ENCODE peak calls at places on chromosomes 6 and 20, in ten cellular contexts. B is activated T-cell treated with anti-CD3 and anti-CD28 coated beads for 1 hour; S is ELR; K is GM06990; V is CD4-positive, alpha-beta memory T cell; R is activated T-helper 1 cell treated with anti-CD3 and anti-CD28 coated beads, Interleukin-2, amount 50 U/mL, for 16 hours; E is KBM-7; X is fibroblast of the aortic adventitia; Y is amniotic stem cell; J is lower lobe of right lung. C is an unnamed sample.
A peak's percentile ranks its signal among the peaks of the same experiment; 100 is the strongest.

GRCh38 chr6:163956571-163957407 is 542.3 kb downstream of the QKI start:
- DNase-seq in V (peak; percentile 49), X (peak; percentile 64), S (peak; percentile 86), E (peak; percentile 71), R (peak; percentile 25), J (peak; percentile 80), B (peak; percentile 35), Y (peak; percentile 40), K (peak; percentile 23), C (peak; percentile 77)

GRCh38 chr20:10919549-10920140 is 245.8 kb upstream of the JAG1 start:
- DNase-seq in B (no peak), J (no peak), K (no peak), V (no peak), R (no peak), X (peak; percentile 91), S (peak; percentile 54), E (no peak), Y (no peak), C (peak; percentile 34)

GRCh38 chr20:2165871-2166270 is 64.2 kb downstream of the STK35 start:
- DNase-seq in B (no peak), X (no peak), R (no peak), V (no peak), S (no peak), K (no peak), J (no peak), Y (no peak), E (no peak), C (no peak)

GRCh38 chr6:73231986-73232391 is 6.7 kb upstream of the KHDC1L start:
- DNase-seq in E (peak; percentile 84), J (no peak), B (no peak), Y (no peak), R (no peak), K (no peak), X (no peak), V (no peak), S (peak; percentile 53), C (no peak)

GRCh38 chr6:148545901-148546300 is 200.9 kb upstream of the UST start:
- DNase-seq in Y (no peak), B (no peak), E (no peak), S (no peak), K (no peak), J (no peak), V (no peak), R (no peak), X (no peak), C (no peak)

GRCh38 chr6:1798965-1799325 is 189.2 kb downstream of the FOXC1 start:
- DNase-seq in V (no peak), S (no peak), J (no peak), K (no peak), X (no peak), B (no peak), R (no peak), E (no peak), Y (no peak), C (no peak)

GRCh38 chr20:408843-409696 is 971 bp downstream of the RBCK1 start:
- DNase-seq in S (peak; percentile 34), Y (no peak), X (no peak), J (no peak), R (no peak), B (no peak), V (no peak), E (peak; percentile 23), K (peak; percentile 55), C (peak; percentile 9)

GRCh38 chr6:82264321-82264720 is 16.8 kb upstream of the IBTK start:
- DNase-seq in R (no peak), K (no peak), B (no peak), V (no peak), S (no peak), J (no peak), Y (no peak), X (no peak), E (no peak), C (no peak)

GRCh38 chr6:48084201-48084600 is 26.8 kb downstream of the PTCHD4 start:
- DNase-seq in B (no peak), E (no peak), K (no peak), S (no peak), Y (no peak), R (no peak), V (no peak), J (no peak), X (peak; percentile 35), C (no peak)

GRCh38 chr6:389622-390021 is 1.9 kb upstream of the IRF4 start:
- DNase-seq in B (no peak), V (peak; percentile 50), K (no peak), J (no peak), X (no peak), E (no peak), S (no peak), Y (no peak), R (no peak), C (no peak)

GRCh38 chr20:15654208-15654649 is 919.0 kb downstream of the KIF16B start:
- DNase-seq in V (no peak), K (peak; percentile 44), E (peak; percentile 63), J (no peak), S (peak; percentile 28), B (no peak), X (peak; percentile 20), R (no peak), Y (no peak), C (peak; percentile 70)

GRCh38 chr20:60050193-60050960 is 92.2 kb downstream of the CDH26 start:
- DNase-seq in S (no peak), R (no peak), J (no peak), K (no peak), Y (no peak), V (no peak), X (no peak), B (no peak), E (no peak), C (no peak)

GRCh38 chr20:19074828-19075516 is 137.5 kb upstream of the SLC24A3 start:
- DNase-seq in K (peak; percentile 79), E (peak; percentile 61), Y (no peak), R (no peak), V (no peak), B (no peak), X (no peak), S (no peak), J (peak; percentile 63), C (peak; percentile 12)

GRCh38 chr20:23298155-23298554 is 52.4 kb upstream of the NXT1 start:
- DNase-seq in V (no peak), B (no peak), Y (no peak), K (no peak), E (no peak), S (no peak), X (no peak), R (no peak), J (no peak), C (no peak)

GRCh38 chr20:58511364-58511763 is 3.8 kb downstream of the APCDD1L start:
- DNase-seq in X (peak; percentile 81), E (no peak), V (no peak), K (no peak), R (no peak), B (no peak), Y (no peak), J (no peak), S (peak; percentile 52), C (no peak)

C was measured in lung microvascular endothelial cell.